ENCODE peak calls at places on chromosomes 12 and 14, in five cellular contexts. M is K562, O is A549, A is adipocyte, B is transverse colon. E is an unnamed sample. For H3K4me1, the result is how much of the 10 kb centered on the place peaks cover.

GRCh38 chr14:61025239-61026223 is 44.5 kb downstream of the SLC38A6 start:
- DNase-seq in B (peak), O (peak), A (peak), M (peak), E (peak)

GRCh38 chr12:32501835-32502333 is 102.5 kb downstream of the FGD4 start:
- DNase-seq in M (no peak), A (peak), B (no peak), O (no peak), E (peak)

GRCh38 chr12:91703884-91704283 is 441.8 kb downstream of the BTG1 start:
- DNase-seq in O (no peak), M (no peak), B (no peak), A (no peak), E (no peak)

GRCh38 chr12:68106160-68106559 is 53.4 kb downstream of the IFNG start:
- DNase-seq in M (no peak), A (peak), O (no peak), B (no peak), E (no peak)

GRCh38 chr12:12081836-12082497 is 11.2 kb downstream of the BCL2L14 start:
- DNase-seq in M (peak), A (peak), O (peak), B (peak), E (peak)

GRCh38 chr14:58072288-58073071 is 79.5 kb downstream of the ARMH4 start:
- DNase-seq in B (peak), O (peak), M (peak), A (peak), E (peak)

GRCh38 chr14:29222671-29223268 is 456.2 kb downstream of the FOXG1 start:
- DNase-seq in A (peak), O (peak), M (no peak), B (no peak), E (peak)

GRCh38 chr14:89332031-89332430 is 85.0 kb downstream of the FOXN3 start:
- DNase-seq in O (no peak), B (no peak), M (no peak), A (peak), E (no peak)

GRCh38 chr12:94832780-94833760 is 170.4 kb downstream of the NDUFA12 start:
- DNase-seq in M (no peak), O (no peak), B (no peak), A (peak), E (no peak)

GRCh38 chr14:54503476-54503875 is 6.2 kb upstream of the CGRRF1 start:
- DNase-seq in A (peak), O (peak), B (no peak), M (no peak), E (peak)

GRCh38 chr14:61461808-61462275 is 140.5 kb downstream of the PRKCH start:
- DNase-seq in A (peak), B (no peak), M (peak), O (peak), E (no peak)

GRCh38 chr14:89673499-89674225 is 256.6 kb upstream of the FOXN3 start:
- DNase-seq in O (no peak), B (peak), A (peak), M (no peak), E (peak)

GRCh38 chr12:96194901-96195844 is 998 bp downstream of the ELK3 start:
- DNase-seq in B (peak), A (peak), M (peak), O (peak), E (no peak)

GRCh38 chr12:3490848-3491382 is at the start of gene PRMT8:
- DNase-seq in O (no peak), B (no peak), M (no peak), A (peak), E (peak)

GRCh38 chr14:91858536-91859275 is 8.6 kb downstream of the TC2N start:
- DNase-seq in B (no peak), A (peak), O (peak), M (peak), E (no peak)

GRCh38 chr14:83529531-83529930 is 1995.9 kb upstream of the SEL1L start:
- DNase-seq in O (no peak), B (no peak), A (no peak), M (no peak), E (no peak)

GRCh38 chr14:60650382-60650961 is 1.2 kb upstream of the SIX1 start:
- DNase-seq in O (no peak), A (no peak), M (no peak), B (no peak), E (no peak)

GRCh38 chr12:62006076-62006732 is 254.0 kb upstream of the USP15 start:
- DNase-seq in M (peak), A (peak), O (peak), B (no peak), E (peak)

GRCh38 chr14:51285102-51285501 is 45.1 kb downstream of the TMX1 start:
- DNase-seq in O (no peak), M (no peak), A (no peak), B (no peak), E (no peak)

GRCh38 chr14:96260341-96260821 is 4.4 kb downstream of the BDKRB1 start:
- DNase-seq in O (no peak), A (peak), M (no peak), B (no peak), E (no peak)

GRCh38 chr14:96257056-96257455 is 1.0 kb downstream of the BDKRB1 start:
- DNase-seq in B (no peak), M (no peak), A (no peak), O (no peak), E (no peak)

GRCh38 chr14:96256420-96256819 is 410 bp downstream of the BDKRB1 start:
- DNase-seq in M (no peak), B (no peak), O (no peak), A (peak), E (no peak)

GRCh38 chr14:96255501-96256366 is at the start of gene BDKRB1:
- DNase-seq in O (no peak), A (peak), B (no peak), M (no peak), E (no peak)

DNA sequence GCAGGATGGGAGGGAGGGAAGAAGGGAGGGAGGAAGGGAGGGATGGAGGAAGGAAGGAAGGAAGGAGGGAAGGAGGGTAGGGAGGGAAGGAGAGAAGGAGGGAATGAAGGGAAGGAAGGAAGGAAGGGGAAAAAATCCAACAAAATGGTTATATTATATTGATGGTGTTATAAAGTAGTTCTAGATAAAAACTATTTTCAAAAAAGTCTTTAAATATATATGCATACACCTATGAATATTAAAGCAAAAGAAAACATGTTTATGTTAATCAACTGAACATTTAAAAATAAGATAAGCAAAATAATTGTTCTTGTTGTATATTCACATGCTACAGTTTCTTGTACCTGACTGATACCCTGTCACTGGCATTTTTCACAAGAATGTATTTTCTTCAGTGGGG is 1.9 kb downstream of the BDKRB1 start:
- DNase-seq in B (no peak), O (no peak), M (no peak), A (no peak), E (no peak)
- H3K4me3 ChIP-seq in B (no peak), O (no peak), M (no peak), A (no peak), E (no peak)

GRCh38 chr14:21527320-21527679 is 1.2 kb upstream of the SALL2 start:
- DNase-seq in M (no peak), O (no peak), B (no peak), A (no peak), E (no peak)

GRCh38 chr14:21524575-21525518 is 1.3 kb downstream of the SALL2 start:
- DNase-seq in A (no peak), B (no peak), M (no peak), O (no peak), E (no peak)

GRCh38 chr14:21526672-21527319 is 650 bp upstream of the SALL2 start:
- DNase-seq in B (no peak), M (no peak), O (no peak), A (no peak), E (no peak)

GRCh38 chr14:21525571-21525970 is 575 bp downstream of the SALL2 start:
- DNase-seq in M (peak), O (no peak), B (no peak), A (peak), E (no peak)

GRCh38 chr14:21525995-21526671 is at the start of gene SALL2:
- DNase-seq in O (peak), A (peak), B (peak), M (peak), E (peak)
- H3K4me1 ChIP-seq in O (under half), A (under half), B (under half), M (under half), E (under half)

GRCh38 chr12:57248934-57249742 is 1.8 kb downstream of the STAC3 start:
- DNase-seq in B (no peak), O (no peak), M (peak), A (no peak), E (no peak)
- H3K4me3 ChIP-seq in B (no peak), O (no peak), M (no peak), A (no peak), E (no peak)

GRCh38 chr12:99759467-99759866 is 111.9 kb downstream of the GARIN6 start:
- DNase-seq in A (no peak), O (no peak), M (no peak), B (no peak), E (no peak)
- H3K4me1 ChIP-seq in A (under half), O (under half), M (under half), B (under half), E (under half)

DNA sequence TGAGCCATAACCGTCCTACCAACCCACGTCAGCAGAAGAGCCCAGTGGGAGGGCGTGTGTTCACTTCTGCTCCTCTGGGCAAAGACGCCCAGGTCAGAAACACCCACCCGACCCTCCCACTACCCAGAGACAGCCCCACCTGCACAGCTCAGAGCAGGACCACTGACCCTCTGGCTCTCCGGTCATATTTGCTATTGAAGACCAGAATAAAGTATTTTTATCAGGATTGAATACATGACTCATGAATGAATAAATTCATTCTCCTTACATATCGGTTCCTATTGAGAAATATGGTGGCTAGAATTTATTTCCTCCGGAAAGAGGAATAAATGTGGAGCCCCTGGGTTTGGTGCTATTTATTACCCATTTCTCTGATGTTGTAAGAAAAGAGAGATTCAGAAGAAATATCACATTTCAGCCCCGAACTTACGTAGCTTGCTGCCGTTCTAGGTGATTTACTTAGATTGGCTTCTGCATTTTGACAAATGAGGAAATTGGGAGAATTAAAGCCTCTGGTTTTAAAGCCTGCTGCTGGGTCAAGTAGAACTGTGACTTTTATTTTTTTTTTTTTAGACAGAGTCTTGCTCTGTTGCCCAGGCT is 36.4 kb upstream of the P2RX7 start:
- DNase-seq in M (no peak), B (no peak), A (no peak), O (no peak), E (no peak)
- H3K4me3 ChIP-seq in M (no peak), B (no peak), A (no peak), O (peak), E (no peak)

E was measured in Caco-2.